ENCODE peak calls at places on chromosomes 13 and 19, in four cellular contexts. X is AG10803, C is colonic mucosa, Z is upper lobe of right lung. B is an unnamed sample.

GRCh38 chr13:112766336-112766735 is 76.5 kb downstream of the ATP11A start:
- DNase-seq in X (no peak), C (no peak), Z (no peak), B (no peak)

GRCh38 chr19:18109731-18110671 is 12.4 kb downstream of the MAST3 start:
- DNase-seq in X (no peak), C (peak; percentile 80), Z (peak; percentile 89), B (no peak)

GRCh38 chr13:24365191-24365590 is 55.8 kb downstream of the C1QTNF9 start:
- DNase-seq in X (no peak), C (no peak), Z (no peak), B (no peak)

GRCh38 chr13:40922437-40923040 is 96.6 kb downstream of the ELF1 start:
- DNase-seq in X (no peak), C (peak; percentile 91), Z (peak; percentile 65), B (no peak)

GRCh38 chr19:55158848-55159793 is 1.6 kb upstream of the TNNI3 start:
- DNase-seq in X (no peak), C (no peak), Z (no peak), B (peak; percentile 73)

GRCh38 chr19:45161715-45162463 is 1.1 kb upstream of the NKPD1 start:
- DNase-seq in X (no peak), C (no peak), Z (no peak), B (no peak)

GRCh38 chr19:48926909-48927308 is 6.6 kb upstream of the DHDH start:
- DNase-seq in X (peak; percentile 96), C (peak; percentile 42), Z (peak; percentile 81), B (peak; percentile 96)

GRCh38 chr19:54364775-54365257 is at the start of gene LAIR1:
- DNase-seq in X (no peak), C (no peak), Z (peak; percentile 76), B (no peak)

GRCh38 chr13:109869312-109870237 is 83.2 kb upstream of the IRS2 start:
- DNase-seq in X (peak; percentile 66), C (peak; percentile 47), Z (peak; percentile 86), B (peak; percentile 65)

GRCh38 chr13:113078895-113079720 is 26.5 kb upstream of the F7 start:
- DNase-seq in X (no peak), C (no peak), Z (peak; percentile 31), B (no peak)

GRCh38 chr19:15453906-15454305 is 4.2 kb upstream of the WIZ start:
- DNase-seq in X (no peak), C (no peak), Z (no peak), B (no peak)
- H3K4me3 ChIP-seq in X (no peak overlapping the region), C (no peak overlapping the region), Z (no peak overlapping the region), B (no peak overlapping the region)

GRCh38 chr13:33884506-33885221 is 66.7 kb downstream of the RFC3 start:
- DNase-seq in X (no peak), C (no peak), Z (no peak), B (no peak)
- H3K4me3 ChIP-seq in X (no peak overlapping the region), C (no peak overlapping the region), Z (no peak overlapping the region), B (no peak overlapping the region)

DNA sequence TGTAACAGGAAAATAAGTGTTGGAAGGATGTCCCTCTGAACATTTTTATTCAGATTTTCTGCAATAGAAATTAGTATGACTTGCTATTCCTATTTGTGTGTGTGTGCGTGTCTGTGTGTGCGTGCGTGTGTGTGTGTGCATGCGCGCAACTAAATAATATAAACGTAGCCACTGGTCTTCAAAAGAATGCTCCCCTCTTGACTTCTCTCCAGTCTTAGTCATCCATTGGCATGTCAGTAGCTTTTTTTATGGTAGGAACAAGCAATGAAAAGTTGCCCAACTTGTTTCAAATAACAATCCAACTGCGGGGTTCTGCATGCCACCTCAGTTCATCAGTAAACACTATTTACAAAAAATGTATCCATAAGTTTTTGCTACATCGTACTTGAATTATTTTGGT is 249.6 kb downstream of the GPC6 start:
- DNase-seq in X (peak; percentile 80), C (no peak), Z (no peak), B (peak; percentile 74)
- H3K4me3 ChIP-seq in X (no peak overlapping the region), C (no peak overlapping the region), Z (no peak overlapping the region), B (no peak overlapping the region)

GRCh38 chr19:3275068-3275582 is 50.7 kb downstream of the CELF5 start:
- DNase-seq in X (no peak), C (no peak), Z (no peak), B (no peak)
- H3K4me3 ChIP-seq in X (peak overlapping the region; percentile 56), C (peak overlapping the region; percentile 52), Z (peak overlapping the region; percentile 40), B (peak overlapping the region; percentile 49)

GRCh38 chr13:48875071-48875470 is 100.6 kb upstream of the FNDC3A start:
- DNase-seq in X (no peak), C (no peak), Z (no peak), B (no peak)
- H3K4me3 ChIP-seq in X (no peak overlapping the region), C (no peak overlapping the region), Z (no peak overlapping the region), B (no peak overlapping the region)

B was measured in foreskin fibroblast.